ENCODE peak calls at places on chromosomes 12 and 14, in eight cellular contexts. K, I, E, W, H, Q, C and T are unnamed samples.

GRCh38 chr12:126582231-126582630 is 1517.0 kb downstream of the AACS start:
- DNase-seq in H (no peak), E (no peak), I (no peak), W (no peak), C (no peak), Q (no peak), K (peak; percentile 8), T (peak; percentile 78)

GRCh38 chr12:7042847-7043246 is 17.7 kb upstream of the C1S start:
- DNase-seq in E (no peak), W (no peak), C (peak; percentile 10), I (no peak), H (no peak), Q (no peak), K (peak; percentile 41), T (peak; percentile 9)

GRCh38 chr14:34629344-34629656 is 648 bp downstream of the SNX6 start:
- DNase-seq in W (no peak), K (no peak), Q (no peak), I (no peak), E (no peak), H (no peak), C (no peak), T (no peak)

GRCh38 chr12:92930421-92930820 is 1.3 kb upstream of the EEA1 start:
- DNase-seq in Q (no peak), I (no peak), W (no peak), C (no peak), K (no peak), E (no peak), H (no peak), T (no peak)

GRCh38 chr12:92242917-92243316 is 97.3 kb upstream of the BTG1 start:
- DNase-seq in W (no peak), H (no peak), C (no peak), K (no peak), I (no peak), Q (no peak), E (no peak), T (no peak)

GRCh38 chr14:94046696-94047250 is 20.6 kb downstream of the OTUB2 start:
- DNase-seq in E (no peak), I (peak; percentile 10), H (no peak), W (no peak), C (no peak), K (no peak), Q (no peak), T (no peak)

GRCh38 chr12:113465808-113466769 is 5.6 kb downstream of the LHX5 start:
- DNase-seq in Q (no peak), I (peak; percentile 71), K (no peak), E (no peak), W (no peak), C (no peak), H (no peak), T (no peak)

GRCh38 chr12:10652192-10652591 is 21.7 kb downstream of the STYK1 start:
- DNase-seq in I (no peak), E (no peak), W (no peak), Q (no peak), C (no peak), K (no peak), H (no peak), T (no peak)

GRCh38 chr14:78253986-78254385 is 83.8 kb downstream of the NRXN3 start:
- DNase-seq in C (no peak), Q (no peak), H (no peak), K (peak; percentile 94), E (no peak), W (no peak), I (no peak), T (no peak)

GRCh38 chr12:79547735-79548347 is 142.9 kb downstream of the PAWR start:
- DNase-seq in E (no peak), C (peak; percentile 81), I (peak; percentile 80), W (peak; percentile 43), K (peak; percentile 76), Q (no peak), H (no peak), T (peak; percentile 35)

GRCh38 chr14:81710232-81710845 is 176.7 kb upstream of the SEL1L start:
- DNase-seq in E (no peak), H (no peak), W (no peak), Q (no peak), C (peak; percentile 75), K (no peak), I (no peak), T (no peak)

GRCh38 chr12:13183621-13184020 is 12.9 kb upstream of the EMP1 start:
- DNase-seq in H (no peak), Q (no peak), C (no peak), E (no peak), K (no peak), I (no peak), W (no peak), T (no peak)

GRCh38 chr12:65895759-65896656 is 71.7 kb downstream of the HMGA2 start:
- DNase-seq in H (no peak), K (peak; percentile 71), C (peak; percentile 79), E (no peak), I (peak; percentile 56), W (no peak), Q (no peak), T (no peak)

GRCh38 chr14:72472845-72473244 is 421.1 kb downstream of the DPF3 start:
- DNase-seq in W (no peak), K (no peak), I (no peak), C (no peak), Q (no peak), E (no peak), H (no peak), T (no peak)

GRCh38 chr12:110531741-110532333 is 29.7 kb downstream of the RAD9B start:
- DNase-seq in I (no peak), E (no peak), C (no peak), H (no peak), Q (no peak), K (no peak), W (no peak), T (no peak)

GRCh38 chr14:92352158-92352985 is 29.4 kb downstream of the SLC24A4 start:
- DNase-seq in E (no peak), H (peak; percentile 24), Q (no peak), W (no peak), I (peak; percentile 43), K (no peak), C (no peak), T (no peak)